ENCODE peak calls at places on chromosomes 16 and 17, in nine cellular contexts. One of them, this sample, is unnamed. For H3K4me1, the result is how much of the 10 kb centered on the place peaks cover.

GRCh38 chr17:57629470-57629869 is 115.6 kb downstream of the CCDC182 start:
- DNase-seq in CD8-positive, alpha-beta memory T cell: no peak
- DNase-seq in H1: no peak
- DNase-seq in A549: no peak
- DNase-seq in left lung: no peak
- DNase-seq in naive thymus-derived CD4-positive, alpha-beta T cell: no peak
- DNase-seq in cardiac muscle cell: no peak
- DNase-seq in heart right ventricle: no peak
- DNase-seq in ascending aorta: no peak
- DNase-seq in this sample: no peak

GRCh38 chr16:74999208-74999682 is 421 bp downstream of the ZNRF1 start:
- DNase-seq in naive thymus-derived CD4-positive, alpha-beta T cell: peak
- DNase-seq in heart right ventricle: peak
- DNase-seq in H1: no peak
- DNase-seq in left lung: no peak
- DNase-seq in ascending aorta: peak
- DNase-seq in CD8-positive, alpha-beta memory T cell: no peak
- DNase-seq in A549: no peak
- DNase-seq in cardiac muscle cell: peak
- DNase-seq in this sample: no peak

GRCh38 chr17:81578561-81579225 is 26.5 kb upstream of the FAAP100 start:
- DNase-seq in A549: no peak
- DNase-seq in left lung: no peak
- DNase-seq in heart right ventricle: no peak
- DNase-seq in H1: no peak
- DNase-seq in cardiac muscle cell: no peak
- DNase-seq in naive thymus-derived CD4-positive, alpha-beta T cell: no peak
- DNase-seq in CD8-positive, alpha-beta memory T cell: no peak
- DNase-seq in ascending aorta: no peak
- DNase-seq in this sample: no peak

GRCh38 chr16:65895906-65896305 is 470.6 kb upstream of the CDH5 start:
- DNase-seq in cardiac muscle cell: no peak
- DNase-seq in CD8-positive, alpha-beta memory T cell: no peak
- DNase-seq in left lung: no peak
- DNase-seq in H1: no peak
- DNase-seq in A549: no peak
- DNase-seq in heart right ventricle: no peak
- DNase-seq in naive thymus-derived CD4-positive, alpha-beta T cell: no peak
- DNase-seq in ascending aorta: no peak
- DNase-seq in this sample: no peak

GRCh38 chr16:1337486-1337885 is 4.0 kb downstream of the BAIAP3 start:
- DNase-seq in ascending aorta: no peak
- DNase-seq in heart right ventricle: no peak
- DNase-seq in H1: no peak
- DNase-seq in left lung: no peak
- DNase-seq in CD8-positive, alpha-beta memory T cell: no peak
- DNase-seq in naive thymus-derived CD4-positive, alpha-beta T cell: no peak
- DNase-seq in cardiac muscle cell: no peak
- DNase-seq in A549: no peak
- DNase-seq in this sample: no peak

GRCh38 chr16:49075709-49076108 is 205.9 kb downstream of the CBLN1 start:
- DNase-seq in heart right ventricle: no peak
- DNase-seq in cardiac muscle cell: no peak
- DNase-seq in naive thymus-derived CD4-positive, alpha-beta T cell: no peak
- DNase-seq in ascending aorta: no peak
- DNase-seq in A549: no peak
- DNase-seq in CD8-positive, alpha-beta memory T cell: no peak
- DNase-seq in left lung: no peak
- DNase-seq in H1: no peak
- DNase-seq in this sample: no peak

GRCh38 chr16:54277845-54278703 is 8.5 kb downstream of the IRX3 start:
- DNase-seq in left lung: peak
- DNase-seq in A549: no peak
- DNase-seq in naive thymus-derived CD4-positive, alpha-beta T cell: no peak
- DNase-seq in cardiac muscle cell: no peak
- DNase-seq in heart right ventricle: no peak
- DNase-seq in H1: no peak
- DNase-seq in ascending aorta: peak
- DNase-seq in CD8-positive, alpha-beta memory T cell: no peak
- DNase-seq in this sample: no peak

GRCh38 chr17:50182783-50183438 is 17.1 kb downstream of the SGCA start:
- DNase-seq in H1: no peak
- DNase-seq in naive thymus-derived CD4-positive, alpha-beta T cell: no peak
- DNase-seq in CD8-positive, alpha-beta memory T cell: no peak
- DNase-seq in cardiac muscle cell: peak
- DNase-seq in A549: no peak
- DNase-seq in left lung: no peak
- DNase-seq in ascending aorta: no peak
- DNase-seq in heart right ventricle: no peak
- DNase-seq in this sample: no peak

GRCh38 chr17:69572747-69573146 is 158.2 kb downstream of the MAP2K6 start:
- DNase-seq in naive thymus-derived CD4-positive, alpha-beta T cell: no peak
- DNase-seq in heart right ventricle: no peak
- DNase-seq in left lung: no peak
- DNase-seq in H1: no peak
- DNase-seq in ascending aorta: no peak
- DNase-seq in cardiac muscle cell: no peak
- DNase-seq in CD8-positive, alpha-beta memory T cell: no peak
- DNase-seq in A549: no peak
- DNase-seq in this sample: no peak

GRCh38 chr17:32283745-32284207 is 18.1 kb downstream of the RHBDL3 start:
- DNase-seq in ascending aorta: no peak
- DNase-seq in A549: no peak
- DNase-seq in left lung: no peak
- DNase-seq in cardiac muscle cell: peak
- DNase-seq in CD8-positive, alpha-beta memory T cell: no peak
- DNase-seq in naive thymus-derived CD4-positive, alpha-beta T cell: no peak
- DNase-seq in heart right ventricle: no peak
- DNase-seq in H1: no peak
- DNase-seq in this sample: no peak
- H3K4me3 ChIP-seq in ascending aorta: no peak
- H3K4me3 ChIP-seq in A549: no peak
- H3K4me3 ChIP-seq in left lung: no peak
- H3K4me3 ChIP-seq in cardiac muscle cell: no peak
- H3K4me3 ChIP-seq in CD8-positive, alpha-beta memory T cell: no peak
- H3K4me3 ChIP-seq in naive thymus-derived CD4-positive, alpha-beta T cell: no peak
- H3K4me3 ChIP-seq in heart right ventricle: no peak
- H3K4me3 ChIP-seq in H1: no peak
- H3K4me3 ChIP-seq in this sample: no peak

GRCh38 chr16:31471875-31472558 is at the start of gene TGFB1I1:
- DNase-seq in cardiac muscle cell: peak
- DNase-seq in A549: peak
- DNase-seq in left lung: peak
- DNase-seq in H1: peak
- DNase-seq in naive thymus-derived CD4-positive, alpha-beta T cell: no peak
- DNase-seq in heart right ventricle: peak
- DNase-seq in ascending aorta: peak
- DNase-seq in CD8-positive, alpha-beta memory T cell: no peak
- DNase-seq in this sample: no peak

GRCh38 chr16:31474778-31475738 is 3.1 kb downstream of the TGFB1I1 start:
- DNase-seq in A549: no peak
- DNase-seq in H1: no peak
- DNase-seq in cardiac muscle cell: no peak
- DNase-seq in heart right ventricle: no peak
- DNase-seq in ascending aorta: no peak
- DNase-seq in naive thymus-derived CD4-positive, alpha-beta T cell: no peak
- DNase-seq in left lung: no peak
- DNase-seq in CD8-positive, alpha-beta memory T cell: no peak
- DNase-seq in this sample: no peak

GRCh38 chr16:31474173-31474714 is 2.3 kb downstream of the TGFB1I1 start:
- DNase-seq in ascending aorta: no peak
- DNase-seq in H1: no peak
- DNase-seq in heart right ventricle: no peak
- DNase-seq in naive thymus-derived CD4-positive, alpha-beta T cell: no peak
- DNase-seq in cardiac muscle cell: peak
- DNase-seq in CD8-positive, alpha-beta memory T cell: no peak
- DNase-seq in left lung: no peak
- DNase-seq in A549: peak
- DNase-seq in this sample: no peak

GRCh38 chr16:31472559-31473203 is 729 bp downstream of the TGFB1I1 start:
- DNase-seq in cardiac muscle cell: peak
- DNase-seq in naive thymus-derived CD4-positive, alpha-beta T cell: no peak
- DNase-seq in left lung: peak
- DNase-seq in H1: peak
- DNase-seq in heart right ventricle: peak
- DNase-seq in A549: peak
- DNase-seq in ascending aorta: peak
- DNase-seq in CD8-positive, alpha-beta memory T cell: no peak
- DNase-seq in this sample: peak

DNA sequence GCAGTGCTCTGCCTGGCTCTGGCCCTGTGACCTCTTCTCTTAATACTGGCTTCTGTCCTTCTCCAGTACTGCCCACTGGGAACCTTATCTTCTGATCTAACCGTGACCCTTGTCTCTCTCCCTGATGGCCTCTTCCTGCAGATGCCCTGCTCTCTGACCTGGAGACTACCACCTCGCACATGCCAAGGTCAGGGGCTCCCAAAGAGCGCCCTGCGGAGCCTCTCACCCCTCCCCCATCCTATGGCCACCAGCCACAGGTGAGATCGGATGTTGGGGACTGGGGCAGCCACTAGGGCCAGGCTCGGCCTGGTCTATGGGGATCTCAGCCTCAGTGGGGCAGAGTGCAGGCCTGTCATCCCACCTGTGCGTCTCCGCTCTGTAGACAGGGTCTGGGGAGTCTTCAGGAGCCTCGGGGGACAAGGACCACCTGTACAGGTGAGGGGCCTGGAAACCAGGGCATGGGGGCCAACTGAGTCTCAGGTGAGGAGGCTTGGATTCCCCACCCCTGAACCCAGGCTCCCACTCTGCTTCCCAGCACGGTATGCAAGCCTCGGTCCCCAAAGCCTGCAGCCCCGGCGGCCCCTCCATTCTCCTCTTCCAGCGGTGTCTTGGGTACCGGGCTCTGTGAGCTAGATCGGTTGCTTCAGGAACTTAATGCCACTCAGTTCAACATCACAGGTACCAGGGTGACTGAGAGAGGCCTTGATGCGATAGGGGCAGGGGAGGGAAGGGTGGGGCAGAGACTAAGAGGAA is 1.5 kb downstream of the TGFB1I1 start:
- DNase-seq in CD8-positive, alpha-beta memory T cell: no peak
- DNase-seq in cardiac muscle cell: no peak
- DNase-seq in heart right ventricle: no peak
- DNase-seq in H1: no peak
- DNase-seq in ascending aorta: no peak
- DNase-seq in naive thymus-derived CD4-positive, alpha-beta T cell: no peak
- DNase-seq in A549: no peak
- DNase-seq in left lung: no peak
- DNase-seq in this sample: no peak
- H3K4me1 ChIP-seq in CD8-positive, alpha-beta memory T cell: under half
- H3K4me1 ChIP-seq in cardiac muscle cell: under half
- H3K4me1 ChIP-seq in heart right ventricle: under half
- H3K4me1 ChIP-seq in H1: under half
- H3K4me1 ChIP-seq in ascending aorta: under half
- H3K4me1 ChIP-seq in naive thymus-derived CD4-positive, alpha-beta T cell: under half
- H3K4me1 ChIP-seq in A549: under half
- H3K4me1 ChIP-seq in left lung: under half
- H3K4me1 ChIP-seq in this sample: under half

GRCh38 chr17:44831270-44831770 is 1.2 kb upstream of the GJC1 start:
- DNase-seq in CD8-positive, alpha-beta memory T cell: no peak
- DNase-seq in left lung: no peak
- DNase-seq in ascending aorta: no peak
- DNase-seq in H1: no peak
- DNase-seq in cardiac muscle cell: no peak
- DNase-seq in naive thymus-derived CD4-positive, alpha-beta T cell: no peak
- DNase-seq in A549: no peak
- DNase-seq in heart right ventricle: no peak
- DNase-seq in this sample: no peak
- H3K4me3 ChIP-seq in CD8-positive, alpha-beta memory T cell: no peak
- H3K4me3 ChIP-seq in left lung: no peak
- H3K4me3 ChIP-seq in ascending aorta: no peak
- H3K4me3 ChIP-seq in H1: peak
- H3K4me3 ChIP-seq in cardiac muscle cell: no peak
- H3K4me3 ChIP-seq in naive thymus-derived CD4-positive, alpha-beta T cell: no peak
- H3K4me3 ChIP-seq in A549: no peak
- H3K4me3 ChIP-seq in heart right ventricle: peak
- H3K4me3 ChIP-seq in this sample: no peak

DNA sequence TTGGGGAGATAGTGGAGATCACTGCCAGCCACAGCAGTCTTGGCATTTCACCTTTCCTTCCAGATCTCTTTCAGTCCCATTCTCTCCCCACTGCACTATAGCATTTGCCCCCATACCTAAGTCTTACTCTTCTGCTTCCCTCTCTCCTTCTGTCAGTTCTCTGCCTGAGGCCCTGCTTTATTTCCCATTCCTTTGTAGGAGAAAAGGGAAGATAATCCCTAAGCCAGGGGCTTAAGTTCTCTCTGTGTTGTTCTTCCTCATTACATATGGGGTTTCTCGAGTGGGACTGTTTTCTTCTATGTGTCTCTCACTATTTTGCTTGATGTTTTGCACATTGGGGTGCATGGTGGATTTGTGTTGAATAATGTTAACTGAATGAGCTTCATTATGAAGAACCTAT is 6.4 kb downstream of the KDM6B start:
- DNase-seq in naive thymus-derived CD4-positive, alpha-beta T cell: no peak
- DNase-seq in A549: no peak
- DNase-seq in CD8-positive, alpha-beta memory T cell: peak
- DNase-seq in heart right ventricle: no peak
- DNase-seq in H1: no peak
- DNase-seq in ascending aorta: no peak
- DNase-seq in left lung: no peak
- DNase-seq in cardiac muscle cell: no peak
- DNase-seq in this sample: no peak
- H3K4me1 ChIP-seq in naive thymus-derived CD4-positive, alpha-beta T cell: under half
- H3K4me1 ChIP-seq in A549: under half
- H3K4me1 ChIP-seq in CD8-positive, alpha-beta memory T cell: half or more
- H3K4me1 ChIP-seq in heart right ventricle: half or more
- H3K4me1 ChIP-seq in H1: under half
- H3K4me1 ChIP-seq in ascending aorta: under half
- H3K4me1 ChIP-seq in left lung: under half
- H3K4me1 ChIP-seq in cardiac muscle cell: under half
- H3K4me1 ChIP-seq in this sample: under half

DNA sequence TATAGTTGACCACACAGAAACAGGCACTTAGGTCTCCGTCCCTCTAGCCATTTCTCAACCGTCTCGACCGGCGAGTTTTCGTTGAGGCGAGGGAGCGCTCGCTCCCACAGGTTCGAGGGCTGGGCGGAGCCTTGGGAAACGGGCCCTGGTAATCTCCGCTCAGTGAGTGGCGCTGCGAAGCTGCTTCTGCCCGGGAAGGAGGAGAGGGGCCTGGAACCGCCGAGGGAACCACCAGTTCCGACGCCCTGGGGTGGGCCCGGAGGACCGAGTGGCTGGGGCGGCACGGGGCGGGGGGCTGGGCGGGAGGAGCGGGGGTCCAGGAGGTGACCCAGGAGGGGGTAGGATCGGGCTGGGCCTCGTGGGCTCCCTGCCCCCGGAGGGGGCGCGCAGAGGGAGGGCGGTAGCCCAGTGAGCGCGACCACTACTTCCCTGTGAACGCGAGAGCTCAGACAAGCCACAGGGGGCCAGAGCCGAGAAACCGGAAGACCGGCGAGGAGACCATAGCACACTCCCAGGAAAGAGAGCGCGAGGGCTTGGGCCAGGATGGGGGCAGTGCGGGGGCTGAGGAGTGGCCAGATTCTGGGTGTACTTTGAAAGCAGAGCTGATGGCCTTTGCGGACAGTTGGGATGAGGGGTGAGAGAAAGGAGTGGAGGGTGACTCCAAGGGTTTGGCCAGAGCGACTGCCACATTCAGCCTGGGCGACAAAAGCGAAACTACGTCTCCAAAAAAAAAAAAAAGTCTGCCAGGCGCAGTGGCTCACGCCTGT is 29.9 kb upstream of the ARL4D start:
- DNase-seq in left lung: peak
- DNase-seq in naive thymus-derived CD4-positive, alpha-beta T cell: peak
- DNase-seq in H1: peak
- DNase-seq in heart right ventricle: peak
- DNase-seq in cardiac muscle cell: peak
- DNase-seq in CD8-positive, alpha-beta memory T cell: peak
- DNase-seq in A549: peak
- DNase-seq in ascending aorta: peak
- DNase-seq in this sample: peak
- H3K4me3 ChIP-seq in left lung: peak
- H3K4me3 ChIP-seq in naive thymus-derived CD4-positive, alpha-beta T cell: peak
- H3K4me3 ChIP-seq in H1: peak
- H3K4me3 ChIP-seq in heart right ventricle: peak
- H3K4me3 ChIP-seq in cardiac muscle cell: peak
- H3K4me3 ChIP-seq in CD8-positive, alpha-beta memory T cell: peak
- H3K4me3 ChIP-seq in A549: peak
- H3K4me3 ChIP-seq in ascending aorta: peak
- H3K4me3 ChIP-seq in this sample: peak

This sample was measured in thoracic aorta.